ENCODE peak calls at places on chromosome 3, in nine cellular contexts. L is kidney, X is NB4, W is HFF-Myc, U is esophagus muscularis mucosa, Z is AG04450, G is AG09309, K is bronchial epithelial cell, P is neural progenitor cell. O is an unnamed sample.

GRCh38 chr3:128424508-128425069 is 42.1 kb downstream of the DNAJB8 start:
- DNase-seq in P (no peak), W (peak; percentile 11), X (no peak), L (no peak), K (no peak), U (no peak), Z (no peak), G (no peak), O (peak; percentile 57)

GRCh38 chr3:41900265-41900664 is 61.6 kb downstream of the ULK4 start:
- DNase-seq in Z (no peak), U (no peak), X (peak; percentile 48), W (no peak), P (peak; percentile 16), G (no peak), L (no peak), K (peak; percentile 20), O (peak; percentile 63)

GRCh38 chr3:5194801-5195509 is 7.4 kb downstream of the EDEM1 start:
- DNase-seq in G (no peak), U (no peak), P (no peak), K (peak; percentile 96), Z (peak; percentile 45), L (no peak), X (peak; percentile 83), W (peak; percentile 57), O (peak; percentile 68)

GRCh38 chr3:70990723-70991122 is 592.8 kb downstream of the FOXP1 start:
- DNase-seq in G (no peak), K (no peak), L (no peak), P (no peak), X (peak; percentile 9), Z (no peak), W (no peak), U (no peak), O (no peak)

GRCh38 chr3:189941679-189942078 is 179.0 kb downstream of the P3H2 start:
- DNase-seq in G (no peak), Z (no peak), P (no peak), U (no peak), K (peak; percentile 94), L (no peak), W (no peak), X (no peak), O (peak; percentile 21)

GRCh38 chr3:182233957-182234356 is 522.2 kb downstream of the SOX2 start:
- DNase-seq in G (no peak), K (no peak), L (no peak), P (no peak), U (no peak), Z (no peak), W (no peak), X (no peak), O (no peak)

GRCh38 chr3:54374214-54374855 is 252.0 kb downstream of the CACNA2D3 start:
- DNase-seq in P (peak; percentile 47), K (peak; percentile 17), Z (no peak), X (peak; percentile 24), W (no peak), U (no peak), G (no peak), L (no peak), O (no peak)

GRCh38 chr3:107421170-107421792 is 44.0 kb downstream of the CCDC54 start:
- DNase-seq in P (peak; percentile 83), W (peak; percentile 32), Z (no peak), U (no peak), G (no peak), L (no peak), X (peak; percentile 71), K (peak; percentile 75), O (peak; percentile 44)

GRCh38 chr3:167031364-167032049 is 348.6 kb downstream of the ZBBX start:
- DNase-seq in U (no peak), P (no peak), G (no peak), W (no peak), Z (no peak), L (no peak), K (peak; percentile 0), X (no peak), O (no peak)

GRCh38 chr3:104669083-104669482 is 697.6 kb upstream of the ALCAM start:
- DNase-seq in W (no peak), P (no peak), K (no peak), X (no peak), G (no peak), L (no peak), Z (no peak), U (no peak), O (no peak)

GRCh38 chr3:150073513-150073912 is 102.8 kb upstream of the PFN2 start:
- DNase-seq in Z (no peak), W (no peak), P (no peak), U (peak; percentile 66), L (no peak), K (peak; percentile 90), G (no peak), X (no peak), O (no peak)

GRCh38 chr3:50515565-50516047 is 12.2 kb upstream of the CACNA2D2 start:
- DNase-seq in W (no peak), G (no peak), K (no peak), P (peak; percentile 89), U (no peak), X (peak; percentile 28), L (peak; percentile 84), Z (no peak), O (peak; percentile 21)
- H3K4me3 ChIP-seq in W (no peak overlapping the region), G (no peak overlapping the region), K (no peak overlapping the region), P (peak overlapping the region; percentile 31), U (peak overlapping the region; percentile 29), X (no peak overlapping the region), L (no peak overlapping the region), Z (no peak overlapping the region), O (no peak overlapping the region)

GRCh38 chr3:185460283-185460682 is 38.6 kb downstream of the TMEM41A start:
- DNase-seq in U (no peak), L (no peak), W (no peak), X (no peak), P (no peak), K (no peak), Z (no peak), G (no peak), O (no peak)

GRCh38 chr3:185455860-185456259 is 43.0 kb downstream of the TMEM41A start:
- DNase-seq in Z (no peak), X (no peak), K (no peak), W (no peak), P (no peak), U (no peak), L (no peak), G (no peak), O (no peak)

GRCh38 chr3:185465471-185465870 is 33.4 kb downstream of the TMEM41A start:
- DNase-seq in X (no peak), U (no peak), G (no peak), L (no peak), W (no peak), P (no peak), K (no peak), Z (no peak), O (no peak)

GRCh38 chr3:185457376-185457775 is 41.5 kb downstream of the TMEM41A start:
- DNase-seq in W (no peak), P (no peak), G (no peak), L (no peak), Z (no peak), K (no peak), U (no peak), X (no peak), O (no peak)

DNA sequence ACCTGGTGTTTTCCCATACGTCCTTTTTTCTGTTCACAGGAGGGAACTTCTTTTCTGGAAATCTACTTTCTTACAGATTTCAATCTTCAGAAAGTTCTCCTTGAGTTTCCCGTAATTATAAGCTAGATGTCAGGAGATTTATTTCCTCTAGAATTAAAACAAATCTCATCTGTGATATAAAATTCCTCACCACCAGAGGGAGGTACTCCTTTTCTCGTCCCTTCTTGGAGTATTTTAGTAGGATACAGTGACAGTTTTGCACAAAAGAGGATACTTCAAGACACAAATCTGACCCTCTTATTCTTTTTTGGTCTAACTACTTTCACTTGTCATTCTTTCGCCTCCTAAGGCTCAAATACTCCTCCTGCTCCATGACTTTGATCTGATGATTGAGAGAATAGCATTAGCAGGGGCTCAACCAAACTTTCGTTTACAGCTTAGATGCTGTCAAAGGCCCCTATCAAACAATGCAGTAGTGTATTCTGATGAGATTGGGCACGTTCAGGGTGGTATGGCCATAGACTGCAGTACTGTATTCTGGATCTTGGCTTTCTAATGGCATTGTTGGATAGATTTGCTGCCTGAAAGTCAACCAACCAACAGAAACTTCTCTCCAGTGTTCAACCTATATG is 38.0 kb downstream of the TMEM41A start:
- DNase-seq in P (no peak), W (no peak), U (no peak), K (peak; percentile 47), X (peak; percentile 19), L (no peak), Z (no peak), G (no peak), O (peak; percentile 40)
- TF ChIP-seq CTCF in P (peak; percentile 58), W (peak; percentile 22), U (no peak), K (peak; percentile 32), X (no peak), L (no peak), Z (peak; percentile 49), G (peak; percentile 33), O (peak; percentile 38)

DNA sequence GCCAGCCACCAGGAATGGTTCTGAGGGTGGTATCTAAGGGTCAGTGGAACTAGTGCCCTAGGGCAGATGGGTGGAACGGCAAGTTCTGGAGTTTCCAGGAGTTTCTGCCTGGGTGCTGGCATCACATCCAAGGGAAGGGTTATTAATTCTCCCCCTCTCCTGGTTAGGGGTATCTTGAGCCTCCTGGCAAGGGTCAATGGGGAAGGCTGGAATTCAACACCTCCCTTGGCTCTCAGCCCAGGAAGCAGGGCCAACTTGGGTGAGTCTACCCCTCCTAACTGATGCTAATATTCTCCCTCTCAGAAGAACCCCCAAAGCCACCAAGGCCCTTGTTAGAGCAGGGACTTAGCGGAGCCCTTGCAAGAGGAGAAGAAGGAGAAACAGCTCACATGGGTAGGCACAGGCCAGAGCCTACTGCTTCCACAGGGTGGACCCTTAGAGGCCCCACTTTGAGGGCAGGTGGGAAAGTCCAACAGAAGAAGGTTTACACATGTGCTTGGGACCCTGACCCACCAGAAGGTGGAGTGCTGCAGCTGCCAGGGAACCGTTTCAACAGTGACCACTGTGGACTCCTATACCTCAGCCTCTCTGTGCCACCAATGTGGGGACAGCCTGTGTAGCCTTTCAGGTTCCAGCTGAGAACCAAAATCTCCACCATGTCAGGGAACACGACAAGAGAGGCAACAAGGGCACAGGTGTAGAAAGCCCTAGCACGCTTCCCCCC is 3.3 kb downstream of the TMEM115 start:
- DNase-seq in Z (no peak), U (no peak), X (no peak), G (no peak), K (no peak), W (no peak), P (no peak), L (no peak), O (no peak)
- H3K4me3 ChIP-seq in Z (peak overlapping the region; percentile 99), U (peak overlapping the region; percentile 77), X (peak overlapping the region; percentile 79), G (peak overlapping the region; percentile 64), K (no peak overlapping the region), W (peak overlapping the region; percentile 85), P (no peak overlapping the region), L (peak overlapping the region; percentile 86), O (peak overlapping the region; percentile 89)

GRCh38 chr3:136194409-136195257 is 1.5 kb downstream of the MSL2 start:
- DNase-seq in P (peak; percentile 76), X (peak; percentile 86), U (no peak), L (no peak), Z (no peak), K (peak; percentile 19), G (no peak), W (no peak), O (peak; percentile 5)
- TF ChIP-seq CTCF in P (peak; percentile 15), X (no peak), U (no peak), L (peak; percentile 4), Z (no peak), K (no peak), G (no peak), W (no peak), O (no peak)

O was measured in foreskin fibroblast.